ENCODE peak calls at places on chromosomes 1 and 21, in nine cellular contexts. W is breast epithelium, H is IMR-90, C is astrocyte of the spinal cord, D is vagina, M is neuronal stem cell, G is small intestine, X is ovary, F is WERI-Rb-1. J is an unnamed sample.

GRCh38 chr1:33454646-33455282 is 17.7 kb upstream of the ZSCAN20 start:
- DNase-seq in W (no peak), H (no peak), C (peak; percentile 68), D (no peak), M (no peak), G (no peak), X (no peak), F (no peak), J (no peak)

GRCh38 chr1:44405804-44406743 is 1.0 kb downstream of the RNF220 start:
- DNase-seq in W (no peak), H (no peak), C (no peak), D (no peak), M (no peak), G (no peak), X (no peak), F (no peak), J (no peak)

GRCh38 chr1:6785721-6786505 is 659 bp downstream of the CAMTA1 start:
- DNase-seq in W (no peak), H (peak; percentile 15), C (peak; percentile 5), D (no peak), M (peak; percentile 40), G (no peak), X (peak; percentile 48), F (peak; percentile 27), J (peak; percentile 69)

GRCh38 chr1:112172294-112172882 is 182.9 kb upstream of the KCND3 start:
- DNase-seq in W (no peak), H (peak; percentile 34), C (peak; percentile 20), D (no peak), M (peak; percentile 77), G (peak; percentile 5), X (no peak), F (no peak), J (no peak)

GRCh38 chr1:55337801-55338447 is 122.8 kb upstream of the USP24 start:
- DNase-seq in W (no peak), H (peak; percentile 79), C (peak; percentile 70), D (no peak), M (peak; percentile 18), G (peak; percentile 55), X (no peak), F (peak; percentile 55), J (no peak)

GRCh38 chr1:23402286-23403037 is 22.1 kb downstream of the TCEA3 start:
- DNase-seq in W (no peak), H (no peak), C (no peak), D (no peak), M (no peak), G (no peak), X (no peak), F (no peak), J (no peak)

GRCh38 chr1:216074196-216074595 is 349.1 kb downstream of the USH2A start:
- DNase-seq in W (no peak), H (no peak), C (no peak), D (no peak), M (no peak), G (no peak), X (no peak), F (no peak), J (no peak)

GRCh38 chr1:245605480-245606156 is 450.8 kb downstream of the KIF26B start:
- DNase-seq in W (no peak), H (peak; percentile 72), C (peak; percentile 93), D (no peak), M (no peak), G (no peak), X (no peak), F (no peak), J (no peak)

GRCh38 chr1:77282187-77282865 is 507 bp downstream of the AK5 start:
- DNase-seq in W (no peak), H (peak; percentile 35), C (peak; percentile 36), D (no peak), M (peak; percentile 45), G (no peak), X (no peak), F (peak; percentile 36), J (no peak)

GRCh38 chr1:2821970-2822620 is 20.6 kb upstream of the TTC34 start:
- DNase-seq in W (no peak), H (no peak), C (no peak), D (no peak), M (no peak), G (peak; percentile 15), X (no peak), F (peak; percentile 62), J (no peak)

GRCh38 chr21:35011681-35012080 is 37.4 kb downstream of the RUNX1 start:
- DNase-seq in W (no peak), H (peak; percentile 70), C (peak; percentile 69), D (no peak), M (no peak), G (no peak), X (no peak), F (no peak), J (no peak)

GRCh38 chr21:37153193-37153934 is 80.3 kb downstream of the TTC3 start:
- DNase-seq in W (no peak), H (peak; percentile 88), C (peak; percentile 67), D (no peak), M (no peak), G (peak; percentile 65), X (peak; percentile 39), F (no peak), J (no peak)

GRCh38 chr1:81832573-81832972 is 31.8 kb downstream of the ADGRL2 start:
- DNase-seq in W (no peak), H (peak; percentile 75), C (peak; percentile 85), D (no peak), M (no peak), G (no peak), X (no peak), F (no peak), J (no peak)

GRCh38 chr1:21184266-21184665 is 7.6 kb upstream of the EIF4G3 start:
- DNase-seq in W (no peak), H (no peak), C (no peak), D (no peak), M (no peak), G (no peak), X (no peak), F (no peak), J (no peak)

GRCh38 chr1:11930571-11931445 is 3.7 kb upstream of the PLOD1 start:
- DNase-seq in W (no peak), H (peak; percentile 83), C (peak; percentile 49), D (no peak), M (no peak), G (no peak), X (no peak), F (no peak), J (no peak)

GRCh38 chr21:33541105-33541711 is 709 bp downstream of the GART start:
- DNase-seq in W (no peak), H (peak; percentile 39), C (peak; percentile 29), D (no peak), M (no peak), G (peak; percentile 19), X (no peak), F (no peak), J (no peak)

GRCh38 chr1:210239295-210240155 is 6.9 kb downstream of the SERTAD4 start:
- DNase-seq in W (no peak), H (peak; percentile 85), C (peak; percentile 92), D (no peak), M (no peak), G (peak; percentile 26), X (peak; percentile 47), F (peak; percentile 56), J (peak; percentile 79)

GRCh38 chr1:109927908-109928307 is 17.3 kb downstream of the CSF1 start:
- DNase-seq in W (no peak), H (peak; percentile 76), C (peak; percentile 80), D (peak; percentile 97), M (no peak), G (peak; percentile 86), X (peak; percentile 88), F (no peak), J (peak; percentile 94)

GRCh38 chr1:149915429-149916192 is 2.0 kb downstream of the SV2A start:
- DNase-seq in W (no peak), H (no peak), C (no peak), D (no peak), M (no peak), G (no peak), X (no peak), F (peak; percentile 73), J (no peak)

GRCh38 chr1:149914545-149914944 is 3.1 kb downstream of the SV2A start:
- DNase-seq in W (no peak), H (no peak), C (no peak), D (no peak), M (no peak), G (no peak), X (no peak), F (no peak), J (no peak)

GRCh38 chr1:149916193-149916926 is 1.3 kb downstream of the SV2A start:
- DNase-seq in W (no peak), H (no peak), C (no peak), D (no peak), M (no peak), G (no peak), X (no peak), F (no peak), J (no peak)

GRCh38 chr1:149916927-149917310 is 725 bp downstream of the SV2A start:
- DNase-seq in W (no peak), H (no peak), C (no peak), D (no peak), M (no peak), G (no peak), X (no peak), F (no peak), J (no peak)

GRCh38 chr1:149917590-149918144 is at the start of gene SV2A:
- DNase-seq in W (no peak), H (peak; percentile 60), C (peak; percentile 61), D (no peak), M (peak; percentile 64), G (no peak), X (peak; percentile 61), F (peak; percentile 88), J (peak; percentile 91)
- H3K4me3 ChIP-seq in W (peak within 1 kb of the TSS; percentile 44), H (peak within 1 kb of the TSS; percentile 98), C (peak within 1 kb of the TSS; percentile 75), D (peak within 1 kb of the TSS; percentile 61), M (peak within 1 kb of the TSS; percentile 90), G (peak within 1 kb of the TSS; percentile 32), X (peak within 1 kb of the TSS; percentile 70), F (peak within 1 kb of the TSS; percentile 95), J (peak within 1 kb of the TSS; percentile 58)

GRCh38 chr1:202161151-202162048 is 998 bp upstream of the PTPN7 start:
- DNase-seq in W (no peak), H (no peak), C (no peak), D (no peak), M (no peak), G (no peak), X (no peak), F (peak; percentile 31), J (no peak)
- H3K4me3 ChIP-seq in W (no peak overlapping the region), H (no peak overlapping the region), C (no peak overlapping the region), D (no peak overlapping the region), M (no peak overlapping the region), G (peak overlapping the region; percentile 51), X (no peak overlapping the region), F (no peak overlapping the region), J (no peak overlapping the region)

GRCh38 chr1:167443757-167444156 is 74.6 kb downstream of the CD247 start:
- DNase-seq in W (no peak), H (no peak), C (no peak), D (peak; percentile 52), M (no peak), G (no peak), X (no peak), F (no peak), J (no peak)
- H3K4me3 ChIP-seq in W (no peak overlapping the region), H (no peak overlapping the region), C (no peak overlapping the region), D (no peak overlapping the region), M (no peak overlapping the region), G (no peak overlapping the region), X (no peak overlapping the region), F (no peak overlapping the region), J (no peak overlapping the region)

DNA sequence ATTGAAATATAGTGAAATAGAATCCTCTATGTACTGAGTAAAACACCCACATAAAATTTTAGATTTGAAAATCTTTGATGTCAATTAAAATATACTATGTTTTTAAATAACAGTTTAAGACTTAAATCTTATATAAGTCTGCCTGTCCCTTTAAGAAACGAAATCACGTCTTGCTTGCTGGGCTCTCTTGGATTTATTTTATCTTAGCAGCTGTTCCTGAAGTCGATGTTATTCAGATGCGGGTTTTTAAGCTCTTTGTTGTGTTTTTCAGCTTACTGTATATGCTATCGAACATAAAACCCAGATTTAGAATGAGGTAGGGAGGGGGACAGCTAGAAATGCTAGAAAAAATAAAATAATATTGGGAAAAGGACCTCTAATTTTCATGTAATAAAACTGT is 11.1 kb upstream of the SSX2IP start:
- DNase-seq in W (no peak), H (peak; percentile 34), C (no peak), D (no peak), M (no peak), G (no peak), X (no peak), F (no peak), J (no peak)
- H3K4me3 ChIP-seq in W (no peak overlapping the region), H (peak overlapping the region; percentile 25), C (no peak overlapping the region), D (no peak overlapping the region), M (no peak overlapping the region), G (no peak overlapping the region), X (no peak overlapping the region), F (peak overlapping the region; percentile 32), J (peak overlapping the region; percentile 2)